ENCODE peak calls at places on chromosomes 12 and 14, in six cellular contexts. H, R, F, Z, U and C are unnamed samples.

GRCh38 chr12:64450711-64451486 is 1.0 kb upstream of the TBK1 start:
- DNase-seq in H (no peak), R (no peak), F (peak; percentile 23), Z (peak; percentile 21), U (peak; percentile 27), C (peak; percentile 78)

GRCh38 chr12:2233034-2233433 is 180.2 kb downstream of the CACNA1C start:
- DNase-seq in H (no peak), R (no peak), F (no peak), Z (no peak), U (no peak), C (no peak)

GRCh38 chr14:101774006-101774755 is 12.7 kb downstream of the PPP2R5C start:
- DNase-seq in H (no peak), R (no peak), F (no peak), Z (no peak), U (no peak), C (no peak)

GRCh38 chr12:92866418-92866817 is 62.7 kb downstream of the EEA1 start:
- DNase-seq in H (no peak), R (no peak), F (no peak), Z (no peak), U (no peak), C (no peak)

GRCh38 chr14:53032161-53032803 is 81.4 kb upstream of the FERMT2 start:
- DNase-seq in H (no peak), R (no peak), F (peak; percentile 7), Z (no peak), U (peak; percentile 69), C (no peak)

GRCh38 chr12:46504494-46504893 is 131.9 kb upstream of the SLC38A2 start:
- DNase-seq in H (no peak), R (no peak), F (no peak), Z (no peak), U (no peak), C (no peak)

GRCh38 chr12:76685246-76685678 is 78.7 kb upstream of the ZDHHC17 start:
- DNase-seq in H (no peak), R (no peak), F (peak; percentile 46), Z (no peak), U (no peak), C (no peak)

GRCh38 chr12:130476451-130476850 is 138.8 kb downstream of the PIWIL1 start:
- DNase-seq in H (no peak), R (no peak), F (no peak), Z (no peak), U (no peak), C (no peak)

GRCh38 chr12:49868952-49869815 is 26.3 kb upstream of the BCDIN3D start:
- DNase-seq in H (no peak), R (no peak), F (peak; percentile 100), Z (peak; percentile 96), U (peak; percentile 35), C (peak; percentile 96)

GRCh38 chr12:19084547-19084946 is 45.0 kb upstream of the PLEKHA5 start:
- DNase-seq in H (no peak), R (no peak), F (no peak), Z (no peak), U (no peak), C (no peak)

GRCh38 chr12:53427905-53428594 is 4.4 kb downstream of the AMHR2 start:
- DNase-seq in H (peak; percentile 89), R (no peak), F (no peak), Z (no peak), U (no peak), C (no peak)

GRCh38 chr14:54682578-54682977 is 115.7 kb downstream of the SAMD4A start:
- DNase-seq in H (no peak), R (no peak), F (peak; percentile 84), Z (no peak), U (no peak), C (no peak)

GRCh38 chr12:104846056-104846762 is 111.9 kb downstream of the SLC41A2 start:
- DNase-seq in H (no peak), R (no peak), F (no peak), Z (no peak), U (no peak), C (no peak)

GRCh38 chr12:6229823-6230222 is 29.6 kb downstream of the CD9 start:
- DNase-seq in H (no peak), R (no peak), F (peak; percentile 84), Z (no peak), U (peak; percentile 32), C (peak; percentile 88)

GRCh38 chr14:101862177-101862576 is 100.7 kb downstream of the PPP2R5C start:
- DNase-seq in H (no peak), R (no peak), F (no peak), Z (no peak), U (no peak), C (no peak)

GRCh38 chr12:107610030-107610859 is 75.4 kb upstream of the PWP1 start:
- DNase-seq in H (peak; percentile 58), R (no peak), F (peak; percentile 29), Z (peak; percentile 50), U (peak; percentile 12), C (peak; percentile 61)

GRCh38 chr14:103094406-103095209 is at the start of gene EXOC3L4:
- DNase-seq in H (no peak), R (no peak), F (no peak), Z (no peak), U (peak; percentile 76), C (no peak)

GRCh38 chr12:8699714-8700113 is 1.9 kb downstream of the RIMKLB start:
- DNase-seq in H (no peak), R (no peak), F (no peak), Z (peak; percentile 30), U (no peak), C (no peak)

GRCh38 chr12:116508145-116509121 is 50.7 kb upstream of the MAP1LC3B2 start:
- DNase-seq in H (no peak), R (no peak), F (no peak), Z (peak; percentile 53), U (no peak), C (peak; percentile 59)

GRCh38 chr12:47194501-47194900 is 114.7 kb upstream of the AMIGO2 start:
- DNase-seq in H (no peak), R (no peak), F (no peak), Z (peak; percentile 56), U (no peak), C (peak; percentile 73)

GRCh38 chr14:58617619-58618018 is 20.1 kb upstream of the DACT1 start:
- DNase-seq in H (no peak), R (no peak), F (no peak), Z (no peak), U (no peak), C (no peak)

GRCh38 chr12:75327642-75328041 is 2.5 kb downstream of the CAPS2 start:
- DNase-seq in H (no peak), R (no peak), F (no peak), Z (no peak), U (no peak), C (no peak)

GRCh38 chr14:61460853-61461611 is 139.7 kb downstream of the PRKCH start:
- DNase-seq in H (no peak), R (no peak), F (peak; percentile 60), Z (peak; percentile 13), U (peak; percentile 58), C (no peak)

GRCh38 chr12:130953783-130954543 is at the start of gene ADGRD1:
- DNase-seq in H (peak; percentile 26), R (no peak), F (no peak), Z (peak; percentile 55), U (no peak), C (peak; percentile 90)

GRCh38 chr12:16056910-16057309 is 145.8 kb downstream of the DERA start:
- DNase-seq in H (no peak), R (no peak), F (no peak), Z (no peak), U (no peak), C (no peak)

GRCh38 chr12:120693848-120694247 is 6.9 kb downstream of the MLEC start:
- DNase-seq in H (no peak), R (no peak), F (no peak), Z (no peak), U (no peak), C (no peak)
- TF ChIP-seq POLR2A in H (no peak), R (no peak), F (no peak), Z (no peak), U (no peak), C (no peak)

DNA sequence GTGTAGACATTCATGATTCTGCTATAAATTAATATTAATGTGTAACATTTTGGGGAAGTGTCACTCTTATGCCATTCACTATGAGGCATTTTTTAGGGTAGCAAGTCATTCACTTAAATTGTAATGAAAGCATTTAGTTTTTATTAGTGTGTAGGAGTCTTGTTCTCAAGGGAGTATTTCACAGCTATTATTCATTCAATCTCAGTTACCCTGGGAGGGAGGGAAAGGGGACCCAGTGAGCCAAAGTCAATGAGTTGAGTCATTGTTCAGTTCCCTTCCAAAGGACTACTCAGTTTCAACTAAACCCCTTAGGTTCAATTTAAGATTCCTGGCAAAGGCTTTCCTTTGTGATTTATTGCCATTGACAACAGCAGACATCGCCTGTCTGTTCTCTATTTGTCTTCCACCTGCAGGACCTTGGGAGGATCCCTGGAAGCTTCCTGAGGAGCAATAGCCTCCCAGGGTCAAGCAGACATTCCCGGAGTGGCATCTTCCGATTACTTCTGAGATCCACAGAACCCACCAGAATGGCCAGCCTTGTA is 29.3 kb upstream of the RASSF8 start:
- DNase-seq in H (no peak), R (no peak), F (no peak), Z (no peak), U (no peak), C (no peak)
- TF ChIP-seq MYC in H (no peak), R (no peak), F (no peak), Z (no peak), U (no peak), C (no peak)

GRCh38 chr12:128415036-128415560 is 148.1 kb downstream of the TMEM132C start:
- DNase-seq in H (no peak), R (no peak), F (no peak), Z (no peak), U (no peak), C (no peak)
- TF ChIP-seq POLR2A in H (no peak), R (no peak), F (no peak), Z (no peak), U (no peak), C (no peak)

GRCh38 chr12:52201520-52201839 is 9.7 kb upstream of the KRT80 start:
- DNase-seq in H (no peak), R (no peak), F (no peak), Z (no peak), U (no peak), C (no peak)

GRCh38 chr12:52200086-52200782 is 8.4 kb upstream of the KRT80 start:
- DNase-seq in H (no peak), R (no peak), F (no peak), Z (peak; percentile 32), U (no peak), C (peak; percentile 73)

GRCh38 chr12:52199294-52199920 is 7.6 kb upstream of the KRT80 start:
- DNase-seq in H (no peak), R (no peak), F (no peak), Z (no peak), U (no peak), C (no peak)

GRCh38 chr12:52202361-52203078 is 10.7 kb upstream of the KRT80 start:
- DNase-seq in H (no peak), R (no peak), F (no peak), Z (no peak), U (no peak), C (peak; percentile 95)

DNA sequence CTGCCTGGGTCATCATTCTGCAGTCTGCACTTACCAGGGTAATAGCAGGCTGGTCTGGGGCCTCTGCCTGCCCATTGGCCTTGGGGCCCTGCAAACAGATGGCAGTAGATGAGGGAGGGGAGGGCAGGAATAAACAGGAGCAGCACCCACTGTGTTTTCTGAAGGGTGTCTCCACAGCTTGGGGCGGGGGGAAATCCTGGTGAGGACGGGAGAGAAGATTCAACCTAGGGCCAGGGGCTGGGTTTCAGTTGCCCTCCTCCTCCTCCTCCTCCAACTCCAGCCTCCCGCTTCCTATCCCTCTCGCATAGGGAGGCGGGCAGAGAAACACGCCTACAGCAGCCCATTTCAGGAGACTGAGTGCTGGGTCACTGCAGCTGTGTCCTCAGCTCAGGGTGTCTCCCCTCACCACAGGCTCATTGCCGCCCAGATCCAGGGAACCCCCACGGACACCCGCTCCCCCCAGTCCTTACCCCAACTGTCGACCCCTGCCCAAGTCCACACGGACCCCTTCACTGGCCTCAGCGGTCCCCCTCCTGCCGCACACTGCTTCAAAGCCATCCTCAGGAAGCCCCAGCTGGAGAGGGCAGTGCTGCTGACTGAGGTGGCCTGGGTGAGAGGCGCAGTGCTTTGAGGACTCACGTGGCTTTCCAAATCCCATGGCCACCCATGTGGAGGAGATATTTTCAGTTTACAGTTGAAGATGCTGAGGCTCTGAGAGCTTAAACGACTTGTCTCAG is 9.1 kb upstream of the KRT80 start:
- DNase-seq in H (no peak), R (no peak), F (no peak), Z (no peak), U (no peak), C (peak; percentile 69)
- TF ChIP-seq MYC in H (no peak), R (no peak), F (no peak), Z (no peak), U (no peak), C (no peak)